ENCODE peak calls at places on chromosomes 4 and X, in four cellular contexts. One of them, this sample, is unnamed.

GRCh38 chr4:130468340-130468739 is 1372.4 kb downstream of the C4orf33 start:
- DNase-seq in fibroblast of lung: no peak
- DNase-seq in tibial nerve: no peak
- DNase-seq in H9: no peak
- DNase-seq in this sample: no peak

GRCh38 chrX:10126834-10127233 is 29.9 kb upstream of the CLCN4 start:
- DNase-seq in H9: no peak
- DNase-seq in tibial nerve: no peak
- DNase-seq in fibroblast of lung: no peak
- DNase-seq in this sample: no peak

GRCh38 chr4:18691431-18692200 is 670.1 kb upstream of the LCORL start:
- DNase-seq in tibial nerve: no peak
- DNase-seq in fibroblast of lung: no peak
- DNase-seq in H9: peak; percentile 91
- DNase-seq in this sample: no peak

GRCh38 chr4:152709675-152710438 is 30.1 kb upstream of the TMEM154 start:
- DNase-seq in tibial nerve: no peak
- DNase-seq in H9: no peak
- DNase-seq in fibroblast of lung: no peak
- DNase-seq in this sample: no peak

GRCh38 chr4:110631582-110632505 is 9.0 kb upstream of the PITX2 start:
- DNase-seq in tibial nerve: peak; percentile 45
- DNase-seq in H9: peak; percentile 90
- DNase-seq in fibroblast of lung: peak; percentile 86
- DNase-seq in this sample: peak; percentile 34

GRCh38 chrX:20620301-20620700 is 353.6 kb upstream of the RPS6KA3 start:
- DNase-seq in fibroblast of lung: peak; percentile 45
- DNase-seq in tibial nerve: no peak
- DNase-seq in H9: no peak
- DNase-seq in this sample: no peak

GRCh38 chrX:21374163-21374993 is at the start of gene CNKSR2:
- DNase-seq in fibroblast of lung: peak; percentile 19
- DNase-seq in tibial nerve: peak; percentile 5
- DNase-seq in H9: peak; percentile 83
- DNase-seq in this sample: no peak

GRCh38 chr4:180664766-180665368 is 1578.3 kb upstream of the TENM3 start:
- DNase-seq in tibial nerve: peak; percentile 94
- DNase-seq in fibroblast of lung: peak; percentile 93
- DNase-seq in H9: peak; percentile 67
- DNase-seq in this sample: peak; percentile 60

GRCh38 chr4:22343606-22344005 is 172.3 kb downstream of the ADGRA3 start:
- DNase-seq in fibroblast of lung: no peak
- DNase-seq in H9: no peak
- DNase-seq in tibial nerve: no peak
- DNase-seq in this sample: no peak

GRCh38 chr4:152976466-152976761 is 40.3 kb downstream of the FHDC1 start:
- DNase-seq in fibroblast of lung: no peak
- DNase-seq in H9: peak; percentile 18
- DNase-seq in tibial nerve: no peak
- DNase-seq in this sample: peak; percentile 30

GRCh38 chrX:129754266-129755024 is 15.7 kb downstream of the XPNPEP2 start:
- DNase-seq in tibial nerve: no peak
- DNase-seq in fibroblast of lung: no peak
- DNase-seq in H9: peak; percentile 62
- DNase-seq in this sample: no peak

GRCh38 chrX:13808865-13809264 is 8.0 kb downstream of the GPM6B start:
- DNase-seq in fibroblast of lung: no peak
- DNase-seq in tibial nerve: no peak
- DNase-seq in H9: no peak
- DNase-seq in this sample: no peak

GRCh38 chrX:41184312-41184711 is 99.1 kb downstream of the USP9X start:
- DNase-seq in H9: no peak
- DNase-seq in tibial nerve: no peak
- DNase-seq in fibroblast of lung: no peak
- DNase-seq in this sample: no peak

GRCh38 chrX:53939127-53939526 is 105.1 kb downstream of the PHF8 start:
- DNase-seq in fibroblast of lung: no peak
- DNase-seq in tibial nerve: no peak
- DNase-seq in H9: no peak
- DNase-seq in this sample: no peak

GRCh38 chrX:49171752-49172279 is at the start of gene PLP2:
- DNase-seq in tibial nerve: no peak
- DNase-seq in H9: no peak
- DNase-seq in fibroblast of lung: peak; percentile 39
- DNase-seq in this sample: peak; percentile 52

GRCh38 chr4:52641853-52642563 is 17.1 kb downstream of the USP46 start:
- DNase-seq in H9: no peak
- DNase-seq in fibroblast of lung: peak; percentile 39
- DNase-seq in tibial nerve: no peak
- DNase-seq in this sample: peak; percentile 25

DNA sequence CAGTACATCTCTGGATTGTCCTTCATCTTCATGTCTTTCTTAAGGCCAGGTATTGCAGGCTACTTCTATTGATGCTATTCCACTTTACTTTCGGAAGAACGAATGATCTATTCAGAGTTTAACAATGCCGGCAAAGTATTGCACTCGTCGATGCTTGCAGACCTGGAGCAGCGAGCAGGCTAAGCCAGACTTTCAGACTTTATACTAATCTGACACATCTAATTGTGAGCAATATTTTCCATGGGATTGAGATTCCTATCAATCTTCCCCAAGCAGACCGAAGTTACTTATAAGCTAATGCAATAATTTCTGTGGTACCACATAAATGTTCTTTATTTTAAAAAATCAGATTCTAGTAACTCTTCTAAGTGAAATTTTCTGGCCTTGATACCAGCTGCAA is 1.6 kb downstream of the EMCN start:
- DNase-seq in fibroblast of lung: no peak
- DNase-seq in tibial nerve: no peak
- DNase-seq in H9: no peak
- DNase-seq in this sample: no peak
- H3K27ac ChIP-seq in fibroblast of lung: no peak overlapping the region
- H3K27ac ChIP-seq in tibial nerve: peak overlapping the region; percentile 33
- H3K27ac ChIP-seq in H9: no peak overlapping the region
- H3K27ac ChIP-seq in this sample: no peak overlapping the region

GRCh38 chrX:79933938-79934337 is 80.6 kb upstream of the TBX22 start:
- DNase-seq in fibroblast of lung: no peak
- DNase-seq in H9: no peak
- DNase-seq in tibial nerve: no peak
- DNase-seq in this sample: no peak
- H3K9me3 ChIP-seq in fibroblast of lung: no peaks in the 10 kb centered on the region
- H3K9me3 ChIP-seq in H9: no peaks in the 10 kb centered on the region
- H3K9me3 ChIP-seq in tibial nerve: no peaks in the 10 kb centered on the region
- H3K9me3 ChIP-seq in this sample: no peaks in the 10 kb centered on the region

DNA sequence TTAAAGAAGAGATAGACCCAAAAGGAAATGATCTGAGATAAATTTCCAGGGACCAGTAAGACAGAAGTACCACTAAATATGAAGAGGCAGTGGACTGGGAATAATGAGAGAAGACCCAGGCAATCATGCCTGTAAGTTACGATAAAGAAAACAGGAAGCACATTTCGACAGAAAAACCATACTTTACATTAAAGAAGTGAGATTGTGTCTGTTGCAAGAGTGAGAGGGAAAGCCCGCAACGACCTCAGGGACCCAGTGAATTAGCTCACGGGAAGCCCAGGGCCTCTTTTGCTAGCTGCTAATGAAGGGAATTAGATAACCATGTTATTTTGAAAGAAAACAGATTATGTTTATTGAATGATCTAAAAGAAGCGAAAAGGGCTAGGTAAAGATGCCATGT is 28.9 kb upstream of the ACSL1 start:
- DNase-seq in tibial nerve: peak; percentile 12
- DNase-seq in fibroblast of lung: no peak
- DNase-seq in H9: no peak
- DNase-seq in this sample: no peak
- H3K27ac ChIP-seq in tibial nerve: peak overlapping the region; percentile 60
- H3K27ac ChIP-seq in fibroblast of lung: no peak overlapping the region
- H3K27ac ChIP-seq in H9: no peak overlapping the region
- H3K27ac ChIP-seq in this sample: no peak overlapping the region

GRCh38 chr4:175215208-175215607 is 297.1 kb downstream of the ADAM29 start:
- DNase-seq in fibroblast of lung: no peak
- DNase-seq in H9: no peak
- DNase-seq in tibial nerve: no peak
- DNase-seq in this sample: no peak
- H3K9me3 ChIP-seq in fibroblast of lung: no peaks in the 10 kb centered on the region
- H3K9me3 ChIP-seq in H9: peaks cover 27% of the 10 kb centered on the region
- H3K9me3 ChIP-seq in tibial nerve: peaks cover 9% of the 10 kb centered on the region
- H3K9me3 ChIP-seq in this sample: no peaks in the 10 kb centered on the region

DNA sequence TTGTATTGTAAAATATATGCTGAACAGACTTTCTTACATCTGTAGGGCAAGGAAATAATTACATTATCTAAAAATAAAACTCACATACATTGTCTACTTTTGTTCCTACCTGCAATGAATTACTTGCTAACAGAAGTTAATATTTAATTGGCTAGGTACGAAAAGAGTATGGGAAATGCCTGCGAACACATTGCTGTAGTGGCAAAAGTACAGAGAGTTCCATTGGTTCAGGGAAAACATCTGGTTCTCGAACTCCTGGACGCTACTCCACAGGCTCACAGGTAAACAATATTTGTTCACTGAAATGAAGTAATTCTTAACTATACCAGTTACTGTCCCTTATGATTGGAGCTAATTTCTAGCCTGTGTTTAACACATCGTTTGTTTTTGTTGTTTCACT is 837.5 kb downstream of the ADGRL3 start:
- DNase-seq in tibial nerve: no peak
- DNase-seq in fibroblast of lung: no peak
- DNase-seq in H9: no peak
- DNase-seq in this sample: no peak
- H3K27ac ChIP-seq in tibial nerve: no peak overlapping the region
- H3K27ac ChIP-seq in fibroblast of lung: no peak overlapping the region
- H3K27ac ChIP-seq in H9: no peak overlapping the region
- H3K27ac ChIP-seq in this sample: no peak overlapping the region

GRCh38 chrX:47941423-47941822 is 62.4 kb downstream of the ZNF182 start:
- DNase-seq in H9: no peak
- DNase-seq in tibial nerve: no peak
- DNase-seq in fibroblast of lung: no peak
- DNase-seq in this sample: no peak
- H3K9me3 ChIP-seq in H9: peaks cover 33% of the 10 kb centered on the region
- H3K9me3 ChIP-seq in tibial nerve: no peaks in the 10 kb centered on the region
- H3K9me3 ChIP-seq in fibroblast of lung: no peaks in the 10 kb centered on the region
- H3K9me3 ChIP-seq in this sample: no peaks in the 10 kb centered on the region

GRCh38 chrX:43556207-43556606 is 99.9 kb upstream of the MAOA start:
- DNase-seq in fibroblast of lung: no peak
- DNase-seq in H9: no peak
- DNase-seq in tibial nerve: no peak
- DNase-seq in this sample: no peak

GRCh38 chrX:43560247-43560946 is 95.7 kb upstream of the MAOA start:
- DNase-seq in fibroblast of lung: no peak
- DNase-seq in H9: no peak
- DNase-seq in tibial nerve: no peak
- DNase-seq in this sample: no peak

GRCh38 chrX:43557792-43558191 is 98.3 kb upstream of the MAOA start:
- DNase-seq in H9: peak; percentile 45
- DNase-seq in tibial nerve: peak; percentile 66
- DNase-seq in fibroblast of lung: peak; percentile 72
- DNase-seq in this sample: peak; percentile 1

GRCh38 chrX:43562372-43562771 is 93.7 kb upstream of the MAOA start:
- DNase-seq in tibial nerve: no peak
- DNase-seq in H9: no peak
- DNase-seq in fibroblast of lung: peak; percentile 56
- DNase-seq in this sample: no peak

GRCh38 chrX:43559643-43560042 is 96.5 kb upstream of the MAOA start:
- DNase-seq in H9: peak; percentile 77
- DNase-seq in tibial nerve: peak; percentile 19
- DNase-seq in fibroblast of lung: peak; percentile 59
- DNase-seq in this sample: peak; percentile 23
- H3K27ac ChIP-seq in H9: no peak overlapping the region
- H3K27ac ChIP-seq in tibial nerve: no peak overlapping the region
- H3K27ac ChIP-seq in fibroblast of lung: no peak overlapping the region
- H3K27ac ChIP-seq in this sample: no peak overlapping the region

GRCh38 chr4:164337219-164337944 is 416.5 kb upstream of the SMIM31 start:
- DNase-seq in tibial nerve: no peak
- DNase-seq in fibroblast of lung: no peak
- DNase-seq in H9: no peak
- DNase-seq in this sample: no peak
- H3K9me3 ChIP-seq in tibial nerve: peaks cover 6% of the 10 kb centered on the region
- H3K9me3 ChIP-seq in fibroblast of lung: no peaks in the 10 kb centered on the region
- H3K9me3 ChIP-seq in H9: no peaks in the 10 kb centered on the region
- H3K9me3 ChIP-seq in this sample: no peaks in the 10 kb centered on the region

GRCh38 chr4:81343536-81343935 is 128.2 kb downstream of the RASGEF1B start:
- DNase-seq in fibroblast of lung: no peak
- DNase-seq in tibial nerve: no peak
- DNase-seq in H9: no peak
- DNase-seq in this sample: no peak
- H3K27ac ChIP-seq in fibroblast of lung: no peak overlapping the region
- H3K27ac ChIP-seq in tibial nerve: no peak overlapping the region
- H3K27ac ChIP-seq in H9: no peak overlapping the region
- H3K27ac ChIP-seq in this sample: no peak overlapping the region

This sample was measured in SJSA1.